ENCODE peak calls at places on chromosomes 5 and 9, in eight cellular contexts. K is sciatic nerve; P is stimulated activated CD8-positive, alpha-beta memory T cell treated with anti-CD3 and anti-CD28 coated beads, Interleukin-4, amount 100 ng/mL, for 24 hours; N is prostate gland; Y is cardiac fibroblast; V is natural killer cell; A is stimulated activated CD4-positive, alpha-beta T cell treated with anti-CD3 and anti-CD28 coated beads, Interleukin-4, amount 100 ng/mL, for 4 hours; Q is Jurkat, Clone E6-1. X is an unnamed sample.

GRCh38 chr5:128304121-128304520 is 220.6 kb downstream of the SLC12A2 start:
- DNase-seq in K (no peak), P (no peak), N (no peak), Y (peak), V (no peak), A (no peak), Q (no peak), X (no peak)

GRCh38 chr5:77963795-77964194 is 187.7 kb upstream of the TBCA start:
- DNase-seq in K (no peak), P (no peak), N (no peak), Y (no peak), V (no peak), A (no peak), Q (no peak), X (no peak)

GRCh38 chr9:82745919-82746318 is 317.0 kb downstream of the RASEF start:
- DNase-seq in K (no peak), P (no peak), N (no peak), Y (no peak), V (no peak), A (no peak), Q (no peak), X (no peak)

GRCh38 chr9:134358026-134358967 is 32.0 kb downstream of the RXRA start:
- DNase-seq in K (no peak), P (no peak), N (no peak), Y (no peak), V (no peak), A (no peak), Q (no peak), X (no peak)

GRCh38 chr9:132877818-132878694 is at the start of gene AK8:
- DNase-seq in K (peak), P (peak), N (peak), Y (peak), V (peak), A (peak), Q (no peak), X (peak)

GRCh38 chr5:133867341-133867740 is 101.1 kb downstream of the C5orf15 start:
- DNase-seq in K (no peak), P (no peak), N (no peak), Y (no peak), V (no peak), A (no peak), Q (no peak), X (no peak)

GRCh38 chr5:96049398-96050272 is 88.0 kb upstream of the ELL2 start:
- DNase-seq in K (no peak), P (no peak), N (no peak), Y (peak), V (no peak), A (no peak), Q (no peak), X (no peak)

GRCh38 chr5:31237159-31237558 is 43.7 kb downstream of the CDH6 start:
- DNase-seq in K (no peak), P (no peak), N (no peak), Y (peak), V (no peak), A (no peak), Q (no peak), X (no peak)

GRCh38 chr5:179762079-179762780 is 29.6 kb downstream of the MAML1 start:
- DNase-seq in K (no peak), P (no peak), N (peak), Y (peak), V (no peak), A (peak), Q (peak), X (no peak)

GRCh38 chr5:37495210-37495609 is 116.1 kb downstream of the WDR70 start:
- DNase-seq in K (no peak), P (no peak), N (no peak), Y (peak), V (no peak), A (no peak), Q (peak), X (no peak)

GRCh38 chr5:176788091-176788490 is 22.3 kb upstream of the UNC5A start:
- DNase-seq in K (no peak), P (no peak), N (no peak), Y (no peak), V (no peak), A (no peak), Q (no peak), X (no peak)

GRCh38 chr9:8364021-8364782 is 564.6 kb upstream of the DMAC1 start:
- DNase-seq in K (no peak), P (no peak), N (no peak), Y (no peak), V (no peak), A (no peak), Q (no peak), X (no peak)

GRCh38 chr5:139765409-139766217 is 30.0 kb upstream of the PSD2 start:
- DNase-seq in K (peak), P (peak), N (peak), Y (peak), V (peak), A (peak), Q (peak), X (peak)

GRCh38 chr5:59450245-59450644 is 443.3 kb downstream of the PDE4D start:
- DNase-seq in K (no peak), P (no peak), N (no peak), Y (peak), V (no peak), A (no peak), Q (no peak), X (no peak)

GRCh38 chr5:141641634-141642278 is 5.0 kb downstream of the RELL2 start:
- DNase-seq in K (no peak), P (no peak), N (no peak), Y (peak), V (no peak), A (no peak), Q (no peak), X (no peak)

GRCh38 chr5:95382843-95383242 is 8.3 kb upstream of the FAM81B start:
- DNase-seq in K (no peak), P (no peak), N (no peak), Y (no peak), V (no peak), A (no peak), Q (no peak), X (no peak)

GRCh38 chr9:90868555-90868954 is 66.9 kb downstream of the SYK start:
- DNase-seq in K (no peak), P (no peak), N (no peak), Y (peak), V (no peak), A (no peak), Q (no peak), X (no peak)

GRCh38 chr9:116490321-116490720 is 196.8 kb upstream of the TRIM32 start:
- DNase-seq in K (no peak), P (no peak), N (no peak), Y (peak), V (no peak), A (no peak), Q (no peak), X (no peak)

GRCh38 chr9:86454701-86455402 is 100.6 kb upstream of the TUT7 start:
- DNase-seq in K (no peak), P (no peak), N (no peak), Y (peak), V (no peak), A (no peak), Q (no peak), X (no peak)

GRCh38 chr5:65778126-65778525 is 56.1 kb downstream of the NLN start:
- DNase-seq in K (no peak), P (no peak), N (no peak), Y (no peak), V (no peak), A (no peak), Q (no peak), X (no peak)

GRCh38 chr5:170631471-170632195 is 127.8 kb downstream of the KCNIP1 start:
- DNase-seq in K (peak), P (no peak), N (no peak), Y (no peak), V (no peak), A (no peak), Q (no peak), X (peak)

GRCh38 chr9:27437652-27438373 is 86.3 kb upstream of the IFNK start:
- DNase-seq in K (no peak), P (no peak), N (no peak), Y (no peak), V (no peak), A (no peak), Q (no peak), X (no peak)

GRCh38 chr5:24539625-24540024 is 105.2 kb downstream of the CDH10 start:
- DNase-seq in K (no peak), P (no peak), N (no peak), Y (no peak), V (no peak), A (no peak), Q (no peak), X (no peak)

GRCh38 chr9:98882569-98882923 is 61.2 kb upstream of the COL15A1 start:
- DNase-seq in K (no peak), P (no peak), N (no peak), Y (no peak), V (no peak), A (no peak), Q (no peak), X (no peak)

GRCh38 chr5:129018836-129019235 is 53.5 kb downstream of the SLC27A6 start:
- DNase-seq in K (no peak), P (no peak), N (no peak), Y (no peak), V (no peak), A (no peak), Q (no peak), X (no peak)

GRCh38 chr5:137395011-137395755 is 103.9 kb downstream of the SPOCK1 start:
- DNase-seq in K (no peak), P (no peak), N (no peak), Y (no peak), V (no peak), A (no peak), Q (no peak), X (no peak)

GRCh38 chr5:138910546-138911185 is 35.5 kb upstream of the LRRTM2 start:
- DNase-seq in K (no peak), P (no peak), N (no peak), Y (peak), V (no peak), A (no peak), Q (no peak), X (no peak)

GRCh38 chr5:159156839-159157238 is 52.5 kb downstream of the RNF145 start:
- DNase-seq in K (no peak), P (no peak), N (peak), Y (peak), V (no peak), A (no peak), Q (peak), X (no peak)

GRCh38 chr9:127578952-127579853 is 32.9 kb upstream of the STXBP1 start:
- DNase-seq in K (peak), P (peak), N (peak), Y (peak), V (peak), A (peak), Q (no peak), X (peak)

GRCh38 chr5:88262116-88262515 is 6.5 kb downstream of the TMEM161B start:
- DNase-seq in K (no peak), P (no peak), N (no peak), Y (peak), V (no peak), A (no peak), Q (no peak), X (no peak)

GRCh38 chr5:181190711-181191525 is 14.1 kb downstream of the TRIM7 start:
- DNase-seq in K (peak), P (no peak), N (no peak), Y (peak), V (peak), A (peak), Q (no peak), X (peak)

GRCh38 chr5:41264019-41264418 is 50.7 kb upstream of the C6 start:
- DNase-seq in K (no peak), P (no peak), N (no peak), Y (no peak), V (no peak), A (no peak), Q (no peak), X (no peak)

GRCh38 chr5:139795074-139796001 is at the start of gene PSD2:
- DNase-seq in K (no peak), P (no peak), N (peak), Y (no peak), V (no peak), A (no peak), Q (no peak), X (peak)

GRCh38 chr9:80664327-80665210 is 1024.8 kb downstream of the TLE1 start:
- DNase-seq in K (no peak), P (no peak), N (no peak), Y (peak), V (no peak), A (no peak), Q (peak), X (no peak)

GRCh38 chr5:143162810-143163209 is 240.7 kb downstream of the NR3C1 start:
- DNase-seq in K (no peak), P (no peak), N (no peak), Y (no peak), V (no peak), A (no peak), Q (no peak), X (no peak)

GRCh38 chr9:121651295-121652036 is at the start of gene DAB2IP:
- DNase-seq in K (no peak), P (no peak), N (peak), Y (no peak), V (no peak), A (no peak), Q (no peak), X (peak)

GRCh38 chr9:42386477-42386876 is 203.0 kb downstream of the SPATA31A6 start:
- DNase-seq in K (no peak), P (no peak), N (no peak), Y (no peak), V (no peak), A (no peak), Q (no peak), X (no peak)

X was measured in spleen.